ENCODE peak calls at places on chromosomes 3 and 15, in four cellular contexts. Y is HepG2, W is K562, M is GM12878. U is an unnamed sample.
A peak's percentile ranks its signal among the peaks of the same experiment; 100 is the strongest.

GRCh38 chr3:147832611-147833010 is 423.4 kb downstream of the ZIC1 start:
- DNase-seq in W (no peak), Y (no peak), M (no peak), U (no peak)

GRCh38 chr15:42359990-42360389 is 689 bp downstream of the CAPN3 start:
- DNase-seq in W (no peak), Y (no peak), M (no peak), U (no peak)

GRCh38 chr3:8589880-8590556 is 54.6 kb downstream of the SSUH2 start:
- DNase-seq in Y (no peak), M (no peak), W (no peak), U (no peak)

GRCh38 chr3:177792363-177793030 is 595.2 kb upstream of the TBL1XR1 start:
- DNase-seq in Y (no peak), W (no peak), M (no peak), U (no peak)

GRCh38 chr3:181025204-181025603 is 35.7 kb upstream of the DNAJC19 start:
- DNase-seq in Y (no peak), W (no peak), M (no peak), U (no peak)

GRCh38 chr3:29408676-29409075 is 127.8 kb downstream of the RBMS3 start:
- DNase-seq in M (no peak), W (no peak), Y (no peak), U (no peak)

GRCh38 chr3:72227536-72228070 is 442.7 kb upstream of the PROK2 start:
- DNase-seq in Y (no peak), M (no peak), W (no peak), U (no peak)

GRCh38 chr3:57952208-57952631 is 56.0 kb upstream of the FLNB start:
- DNase-seq in W (peak; percentile 48), M (no peak), Y (peak; percentile 49), U (peak; percentile 84)

GRCh38 chr3:114649331-114649730 is 355.5 kb downstream of the TIGIT start:
- DNase-seq in M (no peak), W (no peak), Y (peak; percentile 69), U (peak; percentile 28)

GRCh38 chr15:38374024-38374423 is 79.9 kb upstream of the FAM98B start:
- DNase-seq in Y (no peak), W (no peak), M (no peak), U (no peak)

GRCh38 chr15:33584797-33585196 is 274.0 kb downstream of the RYR3 start:
- DNase-seq in Y (no peak), M (no peak), W (no peak), U (no peak)

GRCh38 chr3:52405066-52405465 is 39.8 kb downstream of the SEMA3G start:
- DNase-seq in W (no peak), M (no peak), Y (no peak), U (no peak)

GRCh38 chr3:38016410-38016809 is 13.0 kb downstream of the PLCD1 start:
- DNase-seq in M (no peak), Y (no peak), W (no peak), U (no peak)

GRCh38 chr15:42153874-42154575 is 2.4 kb downstream of the PLA2G4F start:
- DNase-seq in W (no peak), M (no peak), Y (no peak), U (no peak)

GRCh38 chr15:88704791-88705768 is 66.3 kb downstream of the ISG20 start:
- DNase-seq in M (no peak), W (no peak), Y (no peak), U (peak; percentile 27)

GRCh38 chr3:172675371-172676193 is 35.3 kb downstream of the NCEH1 start:
- DNase-seq in M (no peak), Y (peak; percentile 53), W (peak; percentile 65), U (peak; percentile 80)

GRCh38 chr15:38726187-38726586 is 161.6 kb upstream of the RASGRP1 start:
- DNase-seq in M (no peak), W (no peak), Y (no peak), U (no peak)

GRCh38 chr3:98013428-98014349 is 21.4 kb downstream of the GABRR3 start:
- DNase-seq in W (no peak), Y (no peak), M (no peak), U (no peak)

GRCh38 chr3:124034016-124034808 is 42.3 kb upstream of the ROPN1 start:
- DNase-seq in W (peak; percentile 20), Y (no peak), M (no peak), U (peak; percentile 27)

GRCh38 chr3:127750226-127751031 is 71.9 kb downstream of the MGLL start:
- DNase-seq in W (no peak), Y (no peak), M (peak; percentile 88), U (no peak)

GRCh38 chr15:24772709-24773373 is 97.3 kb downstream of the NPAP1 start:
- DNase-seq in Y (peak; percentile 67), W (peak; percentile 36), M (no peak), U (peak; percentile 81)

GRCh38 chr3:183699238-183699947 is 1.8 kb downstream of the YEATS2 start:
- DNase-seq in W (peak; percentile 23), Y (no peak), M (no peak), U (no peak)
- H3K9ac ChIP-seq in W (peak overlapping the region; percentile 85), Y (peak overlapping the region; percentile 86), M (peak overlapping the region; percentile 93), U (peak overlapping the region; percentile 72)

GRCh38 chr3:73500321-73500720 is 124.4 kb downstream of the PDZRN3 start:
- DNase-seq in Y (no peak), W (no peak), M (no peak), U (no peak)
- TF ChIP-seq MYC in Y (no peak), W (no peak), M (no peak), U (no peak)

GRCh38 chr3:46367811-46368210 is 2.9 kb upstream of the CCR5 start:
- DNase-seq in M (no peak), Y (peak; percentile 4), W (no peak), U (no peak)
- H3K27ac ChIP-seq in M (no peak overlapping the region), Y (no peak overlapping the region), W (no peak overlapping the region), U (no peak overlapping the region)

GRCh38 chr3:76352069-76352847 is 566.9 kb upstream of the ZNF717 start:
- DNase-seq in W (no peak), Y (no peak), M (no peak), U (no peak)

GRCh38 chr3:76349715-76350480 is 564.5 kb upstream of the ZNF717 start:
- DNase-seq in M (no peak), Y (peak; percentile 48), W (no peak), U (no peak)

GRCh38 chr3:76353683-76354082 is 568.3 kb upstream of the ZNF717 start:
- DNase-seq in Y (no peak), W (no peak), M (no peak), U (no peak)

DNA sequence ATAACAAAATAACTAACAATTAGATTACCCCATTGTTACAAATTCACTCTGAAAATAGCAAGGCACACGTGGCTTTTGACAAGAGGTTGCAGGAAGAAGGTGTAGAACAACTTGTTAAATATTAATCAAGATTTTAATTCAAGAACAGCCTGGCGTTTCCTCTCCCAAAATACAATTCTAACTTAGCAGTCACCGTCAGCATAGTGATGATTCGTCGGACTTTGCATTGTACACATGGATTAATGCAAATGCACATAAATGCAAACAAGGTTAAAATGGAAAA is 567.4 kb upstream of the ZNF717 start:
- DNase-seq in Y (no peak), W (no peak), M (no peak), U (no peak)
- H3K9ac ChIP-seq in Y (no peak overlapping the region), W (no peak overlapping the region), M (no peak overlapping the region), U (no peak overlapping the region)

DNA sequence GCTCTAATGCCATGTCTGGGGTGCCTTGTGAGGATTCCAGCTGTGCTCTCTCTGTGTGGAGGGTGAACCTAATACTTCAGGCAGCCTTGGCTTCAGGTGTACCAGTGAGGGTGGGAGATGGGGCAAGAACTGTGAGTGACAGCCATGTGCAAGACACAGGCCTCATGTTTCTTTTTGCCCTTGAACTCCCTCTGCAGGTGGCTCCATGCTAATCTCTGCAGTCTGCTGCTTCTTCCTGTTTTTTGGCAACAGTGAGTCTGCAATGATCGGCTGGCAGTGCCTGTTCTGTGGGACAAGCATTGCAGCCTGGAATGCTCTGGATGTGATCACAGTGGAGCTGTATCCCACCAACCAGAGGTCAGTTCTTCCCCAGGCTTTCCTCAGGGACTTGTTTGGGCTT is 189.3 kb downstream of the SV2B start:
- DNase-seq in Y (no peak), W (peak; percentile 20), M (no peak), U (no peak)
- TF ChIP-seq MYC in Y (no peak), W (peak; percentile 65), M (no peak), U (no peak)

U was measured in endothelial cell of umbilical vein.